ENCODE peak calls at places on chromosomes 7 and 10, in six cellular contexts. Y is thoracic aorta, M is lower lobe of right lung, W is cardiac fibroblast, T is AG10803, J is tibial nerve. I is an unnamed sample.

GRCh38 chr10:46545861-46546590 is 10.4 kb downstream of the GPRIN2 start:
- DNase-seq in Y (peak), M (peak), W (no peak), T (no peak), J (no peak), I (no peak)

GRCh38 chr10:102395677-102396197 is at the start of gene NFKB2:
- DNase-seq in Y (peak), M (no peak), W (no peak), T (peak), J (no peak), I (no peak)

GRCh38 chr10:18610517-18610916 is 40.9 kb downstream of the NSUN6 start:
- DNase-seq in Y (no peak), M (no peak), W (peak), T (peak), J (no peak), I (peak)

GRCh38 chr10:75646931-75647330 is 215.5 kb downstream of the LRMDA start:
- DNase-seq in Y (no peak), M (no peak), W (peak), T (no peak), J (no peak), I (no peak)

GRCh38 chr10:97412891-97413304 is 11.8 kb upstream of the RRP12 start:
- DNase-seq in Y (no peak), M (no peak), W (no peak), T (no peak), J (no peak), I (no peak)

GRCh38 chr7:1900847-1901246 is 230.8 kb downstream of the ELFN1 start:
- DNase-seq in Y (no peak), M (peak), W (no peak), T (no peak), J (no peak), I (no peak)

GRCh38 chr10:7797582-7797981 is 9.6 kb downstream of the ATP5F1C start:
- DNase-seq in Y (no peak), M (no peak), W (peak), T (peak), J (no peak), I (peak)

GRCh38 chr7:139203992-139204391 is 27.0 kb upstream of the UBN2 start:
- DNase-seq in Y (no peak), M (no peak), W (peak), T (no peak), J (no peak), I (no peak)

GRCh38 chr10:77641788-77642397 is 4.3 kb upstream of the KCNMA1 start:
- DNase-seq in Y (peak), M (no peak), W (peak), T (peak), J (peak), I (peak)

GRCh38 chr10:22611425-22612111 is 102.8 kb downstream of the PIP4K2A start:
- DNase-seq in Y (no peak), M (no peak), W (no peak), T (no peak), J (no peak), I (no peak)

GRCh38 chr10:70379581-70380176 is 2.7 kb downstream of the LRRC20 start:
- DNase-seq in Y (no peak), M (no peak), W (no peak), T (no peak), J (no peak), I (no peak)

GRCh38 chr7:135650831-135651573 is 11.3 kb upstream of the STMP1 start:
- DNase-seq in Y (no peak), M (no peak), W (peak), T (peak), J (no peak), I (peak)

GRCh38 chr7:22487978-22488642 is 11.9 kb downstream of the STEAP1B start:
- DNase-seq in Y (no peak), M (no peak), W (no peak), T (no peak), J (no peak), I (no peak)

GRCh38 chr7:116583653-116584052 is 58.8 kb downstream of the CAV1 start:
- DNase-seq in Y (no peak), M (no peak), W (no peak), T (no peak), J (no peak), I (peak)

GRCh38 chr7:25968205-25968993 is 183.6 kb upstream of the NFE2L3 start:
- DNase-seq in Y (no peak), M (no peak), W (no peak), T (no peak), J (no peak), I (no peak)

GRCh38 chr10:70557086-70557845 is 45.3 kb downstream of the PRF1 start:
- DNase-seq in Y (no peak), M (no peak), W (no peak), T (no peak), J (no peak), I (no peak)

GRCh38 chr7:94266278-94266677 is 128.4 kb upstream of the COL1A2 start:
- DNase-seq in Y (no peak), M (no peak), W (peak), T (peak), J (peak), I (peak)

GRCh38 chr10:1316107-1316805 is 260.1 kb downstream of the WDR37 start:
- DNase-seq in Y (no peak), M (no peak), W (no peak), T (no peak), J (no peak), I (no peak)

GRCh38 chr10:7085913-7086589 is 324.8 kb downstream of the SFMBT2 start:
- DNase-seq in Y (no peak), M (no peak), W (peak), T (no peak), J (no peak), I (peak)

GRCh38 chr7:99789441-99790070 is 5.6 kb upstream of the CYP3A4 start:
- DNase-seq in Y (no peak), M (no peak), W (no peak), T (peak), J (no peak), I (no peak)

GRCh38 chr10:50385610-50386009 is 134.3 kb upstream of the ASAH2 start:
- DNase-seq in Y (no peak), M (no peak), W (peak), T (peak), J (peak), I (peak)

GRCh38 chr10:5502903-5503835 is 3.8 kb upstream of the CALML5 start:
- DNase-seq in Y (no peak), M (no peak), W (no peak), T (no peak), J (no peak), I (no peak)

GRCh38 chr7:26853788-26854393 is 10.5 kb downstream of the SKAP2 start:
- DNase-seq in Y (no peak), M (no peak), W (peak), T (peak), J (no peak), I (peak)

GRCh38 chr10:122188706-122189105 is 82.4 kb upstream of the BTBD16 start:
- DNase-seq in Y (no peak), M (no peak), W (no peak), T (no peak), J (no peak), I (no peak)

GRCh38 chr10:90604636-90605035 is 253.2 kb downstream of the HTR7 start:
- DNase-seq in Y (no peak), M (no peak), W (no peak), T (no peak), J (no peak), I (peak)

GRCh38 chr7:26948617-26949118 is 84.3 kb upstream of the SKAP2 start:
- DNase-seq in Y (no peak), M (no peak), W (no peak), T (no peak), J (no peak), I (no peak)

GRCh38 chr10:21754410-21755011 is 220.5 kb downstream of the MLLT10 start:
- DNase-seq in Y (no peak), M (no peak), W (peak), T (no peak), J (no peak), I (peak)

GRCh38 chr10:52229271-52229931 is 84.7 kb upstream of the DKK1 start:
- DNase-seq in Y (no peak), M (no peak), W (peak), T (peak), J (no peak), I (no peak)

GRCh38 chr10:52228556-52228955 is 85.5 kb upstream of the DKK1 start:
- DNase-seq in Y (no peak), M (no peak), W (no peak), T (no peak), J (no peak), I (no peak)

DNA sequence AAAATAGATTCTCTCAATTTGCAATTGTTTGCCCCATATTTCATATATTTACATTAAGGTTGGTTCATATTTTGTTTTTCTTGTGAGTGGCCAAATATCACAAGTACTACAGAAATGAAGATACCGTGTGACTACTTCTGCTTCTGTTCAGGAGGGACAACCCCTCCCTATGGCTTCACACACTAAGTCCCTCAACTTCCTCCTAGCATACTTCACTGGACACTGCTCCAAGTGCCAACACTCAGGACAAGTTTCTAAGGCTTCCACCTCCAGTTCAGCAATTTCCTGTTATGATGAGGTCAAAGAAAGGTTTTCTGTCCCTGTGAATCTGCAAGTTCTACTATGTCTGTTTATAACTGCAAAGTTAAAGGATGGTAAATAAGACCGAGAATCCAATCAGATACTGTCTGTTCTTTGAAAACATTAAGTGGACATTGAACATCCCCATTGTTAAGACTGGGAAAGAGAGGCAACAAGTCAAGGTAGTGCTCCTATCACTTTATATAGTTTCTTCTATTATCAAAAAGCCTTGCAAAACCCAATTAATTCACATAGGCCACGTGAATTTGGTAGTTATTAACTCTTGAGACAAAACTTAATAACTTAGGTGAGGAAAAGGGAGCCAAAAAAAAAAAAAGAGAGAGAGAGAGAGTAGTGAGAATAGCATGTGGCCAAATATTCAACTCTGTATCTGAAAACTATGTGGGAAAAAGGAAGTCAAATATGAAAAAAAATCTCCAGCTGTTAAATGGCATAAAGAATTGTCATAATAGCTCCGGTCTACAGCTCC is 81.3 kb upstream of the DKK1 start:
- DNase-seq in Y (no peak), M (no peak), W (peak), T (no peak), J (no peak), I (no peak)
- H3K4me3 ChIP-seq in Y (peak), M (peak), W (peak), T (peak), J (no peak), I (peak)

GRCh38 chr7:121385800-121386179 is 10.3 kb downstream of the FAM3C start:
- DNase-seq in Y (no peak), M (no peak), W (peak), T (no peak), J (no peak), I (peak)
- TF ChIP-seq CTCF in Y (no peak), M (no peak), W (no peak), T (no peak), J (no peak), I (no peak)

GRCh38 chr7:28165221-28165807 is 15.3 kb downstream of the JAZF1 start:
- DNase-seq in Y (no peak), M (no peak), W (no peak), T (peak), J (no peak), I (no peak)

GRCh38 chr7:28168393-28169158 is 12.0 kb downstream of the JAZF1 start:
- DNase-seq in Y (no peak), M (no peak), W (no peak), T (no peak), J (no peak), I (no peak)

GRCh38 chr7:28166982-28167715 is 13.4 kb downstream of the JAZF1 start:
- DNase-seq in Y (no peak), M (no peak), W (no peak), T (peak), J (no peak), I (peak)

GRCh38 chr7:28163955-28164354 is 16.6 kb downstream of the JAZF1 start:
- DNase-seq in Y (no peak), M (no peak), W (peak), T (peak), J (no peak), I (peak)

GRCh38 chr7:28165971-28166955 is 14.3 kb downstream of the JAZF1 start:
- DNase-seq in Y (no peak), M (no peak), W (peak), T (peak), J (no peak), I (peak)
- H3K4me3 ChIP-seq in Y (no peak), M (no peak), W (no peak), T (no peak), J (no peak), I (no peak)

GRCh38 chr7:156791241-156791640 is 101.7 kb downstream of the LMBR1 start:
- DNase-seq in Y (no peak), M (no peak), W (no peak), T (no peak), J (no peak), I (no peak)
- TF ChIP-seq CTCF in Y (no peak), M (no peak), W (no peak), T (no peak), J (no peak), I (no peak)

GRCh38 chr7:53050433-53050832 is 15.0 kb downstream of the POM121L12 start:
- DNase-seq in Y (no peak), M (no peak), W (no peak), T (no peak), J (no peak), I (no peak)
- H3K4me3 ChIP-seq in Y (no peak), M (no peak), W (no peak), T (no peak), J (no peak), I (no peak)

DNA sequence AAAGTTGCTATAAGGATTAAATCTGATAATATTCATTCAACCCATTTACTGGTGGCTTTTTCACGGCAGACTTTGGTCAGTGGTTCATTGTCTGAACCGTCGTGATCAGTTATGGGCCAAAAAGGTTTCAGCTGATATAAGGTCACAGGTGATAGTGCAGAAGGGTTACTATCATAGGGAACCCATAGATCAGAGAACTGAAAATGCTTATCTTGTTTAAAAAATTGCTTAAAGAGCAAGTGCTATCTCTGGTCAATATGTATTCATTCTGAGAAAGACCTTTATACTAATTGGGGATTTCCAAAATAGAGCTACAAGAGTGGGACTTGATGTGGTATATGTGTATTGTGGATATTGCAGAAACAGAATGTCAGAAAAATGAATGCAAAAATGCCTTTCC is 147.8 kb upstream of the SEMA3E start:
- DNase-seq in Y (no peak), M (no peak), W (no peak), T (no peak), J (no peak), I (no peak)
- TF ChIP-seq CTCF in Y (no peak), M (no peak), W (no peak), T (no peak), J (no peak), I (no peak)

GRCh38 chr10:124605856-124606812 is 138.0 kb downstream of the FAM53B start:
- DNase-seq in Y (no peak), M (no peak), W (no peak), T (no peak), J (no peak), I (no peak)

GRCh38 chr10:124607693-124608092 is 136.5 kb downstream of the FAM53B start:
- DNase-seq in Y (no peak), M (no peak), W (no peak), T (no peak), J (no peak), I (no peak)

GRCh38 chr10:124608093-124608721 is 136.0 kb downstream of the FAM53B start:
- DNase-seq in Y (no peak), M (no peak), W (no peak), T (no peak), J (no peak), I (no peak)

GRCh38 chr10:124605481-124605855 is 138.7 kb downstream of the FAM53B start:
- DNase-seq in Y (no peak), M (no peak), W (no peak), T (no peak), J (no peak), I (no peak)

GRCh38 chr10:124606822-124607221 is 137.4 kb downstream of the FAM53B start:
- DNase-seq in Y (no peak), M (no peak), W (no peak), T (no peak), J (no peak), I (no peak)
- H3K4me3 ChIP-seq in Y (no peak), M (no peak), W (no peak), T (no peak), J (no peak), I (no peak)

GRCh38 chr7:155234950-155235789 is 62.5 kb upstream of the INSIG1 start:
- DNase-seq in Y (no peak), M (peak), W (no peak), T (no peak), J (no peak), I (no peak)

GRCh38 chr7:155231941-155232340 is 65.7 kb upstream of the INSIG1 start:
- DNase-seq in Y (no peak), M (no peak), W (no peak), T (no peak), J (no peak), I (no peak)

GRCh38 chr7:155236386-155236785 is 61.3 kb upstream of the INSIG1 start:
- DNase-seq in Y (no peak), M (no peak), W (no peak), T (no peak), J (no peak), I (no peak)

GRCh38 chr7:155232911-155233702 is 64.6 kb upstream of the INSIG1 start:
- DNase-seq in Y (no peak), M (no peak), W (no peak), T (peak), J (no peak), I (peak)

DNA sequence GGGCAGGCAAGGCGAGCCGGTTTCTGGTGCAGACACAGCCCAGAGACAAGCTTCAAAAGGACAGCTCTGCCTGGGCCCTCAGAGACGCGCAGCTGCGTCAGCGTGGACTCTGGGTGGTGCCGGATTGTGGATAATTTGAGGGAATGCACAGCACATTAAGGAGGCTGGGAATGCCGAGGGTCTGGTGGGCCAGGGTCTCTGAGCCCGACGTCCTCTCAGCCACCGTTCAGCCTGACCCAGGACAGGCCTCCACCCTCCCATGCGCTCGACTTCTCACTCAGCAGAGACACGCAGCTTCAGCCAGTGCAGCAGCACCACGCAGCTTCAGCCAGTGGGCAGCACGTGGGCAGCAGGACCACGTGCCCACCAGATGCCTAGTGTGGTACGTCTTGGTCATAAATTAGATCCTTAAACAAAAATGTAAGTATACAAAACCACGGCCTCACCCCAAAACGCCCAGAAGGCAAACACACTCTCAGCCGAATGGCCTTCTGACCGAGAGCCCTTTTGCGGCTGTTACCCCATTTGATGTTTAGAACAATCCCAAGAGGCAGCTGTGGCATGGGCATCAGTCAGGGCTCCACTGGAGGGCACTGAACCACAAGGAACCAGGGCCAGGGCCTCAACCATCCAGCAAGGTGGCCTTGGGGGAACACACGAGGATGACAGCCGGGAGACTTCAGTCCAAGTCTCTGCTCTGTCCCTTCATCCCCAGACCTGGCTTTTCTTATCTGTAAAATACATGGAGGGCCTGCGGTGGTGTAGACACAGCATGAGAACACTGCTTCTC is 63.8 kb upstream of the INSIG1 start:
- DNase-seq in Y (no peak), M (peak), W (no peak), T (peak), J (no peak), I (peak)
- TF ChIP-seq CTCF in Y (no peak), M (no peak), W (no peak), T (peak), J (no peak), I (no peak)

GRCh38 chr7:142131439-142131838 is 19.9 kb downstream of the MGAM2 start:
- DNase-seq in Y (no peak), M (no peak), W (no peak), T (no peak), J (no peak), I (no peak)
- H3K4me3 ChIP-seq in Y (no peak), M (no peak), W (no peak), T (no peak), J (no peak), I (no peak)

GRCh38 chr7:149071182-149071635 is 19.3 kb downstream of the ZNF786 start:
- DNase-seq in Y (no peak), M (no peak), W (no peak), T (no peak), J (no peak), I (no peak)

GRCh38 chr7:149063481-149063880 is 27.0 kb downstream of the ZNF786 start:
- DNase-seq in Y (no peak), M (no peak), W (no peak), T (no peak), J (no peak), I (no peak)

GRCh38 chr7:149071641-149072437 is 18.7 kb downstream of the ZNF786 start:
- DNase-seq in Y (no peak), M (no peak), W (no peak), T (peak), J (no peak), I (peak)

GRCh38 chr7:149070372-149071140 is 20.0 kb downstream of the ZNF786 start:
- DNase-seq in Y (no peak), M (no peak), W (no peak), T (no peak), J (no peak), I (no peak)

GRCh38 chr7:149067869-149068268 is 22.6 kb downstream of the ZNF786 start:
- DNase-seq in Y (no peak), M (no peak), W (no peak), T (no peak), J (no peak), I (no peak)
- TF ChIP-seq CTCF in Y (no peak), M (no peak), W (no peak), T (no peak), J (no peak), I (no peak)